ENCODE peak calls at places on chromosomes 1 and 21, in ten cellular contexts. One of them, this sample, is unnamed.

GRCh38 chr21:34822957-34823356 is 154.2 kb downstream of the CLIC6 start:
- DNase-seq in lower lobe of right lung: no peak
- DNase-seq in upper lobe of right lung: no peak
- DNase-seq in osteocyte: no peak
- DNase-seq in NCI-H1105 treated with DMSO at 0.1 percent for 48 hours: no peak
- DNase-seq in natural killer cell: no peak
- DNase-seq in EH: peak; percentile 52
- DNase-seq in activated B cell treated with CpG ODN at 0.5 μM for 24 hours: no peak
- DNase-seq in NCI-H82: no peak
- DNase-seq in NCI-H146: no peak
- DNase-seq in this sample: no peak

GRCh38 chr1:32828341-32828740 is 10.9 kb downstream of the S100PBP start:
- DNase-seq in osteocyte: no peak
- DNase-seq in EH: peak; percentile 20
- DNase-seq in natural killer cell: no peak
- DNase-seq in NCI-H146: no peak
- DNase-seq in activated B cell treated with CpG ODN at 0.5 μM for 24 hours: no peak
- DNase-seq in lower lobe of right lung: no peak
- DNase-seq in NCI-H82: peak; percentile 32
- DNase-seq in NCI-H1105 treated with DMSO at 0.1 percent for 48 hours: no peak
- DNase-seq in upper lobe of right lung: no peak
- DNase-seq in this sample: no peak

GRCh38 chr1:2984399-2985061 is 36.7 kb upstream of the ACTRT2 start:
- DNase-seq in NCI-H82: no peak
- DNase-seq in lower lobe of right lung: no peak
- DNase-seq in EH: no peak
- DNase-seq in natural killer cell: peak; percentile 7
- DNase-seq in osteocyte: no peak
- DNase-seq in upper lobe of right lung: peak; percentile 53
- DNase-seq in NCI-H146: no peak
- DNase-seq in activated B cell treated with CpG ODN at 0.5 μM for 24 hours: peak; percentile 5
- DNase-seq in NCI-H1105 treated with DMSO at 0.1 percent for 48 hours: no peak
- DNase-seq in this sample: no peak

GRCh38 chr1:14787604-14788003 is 189.1 kb downstream of the KAZN start:
- DNase-seq in lower lobe of right lung: no peak
- DNase-seq in upper lobe of right lung: no peak
- DNase-seq in natural killer cell: no peak
- DNase-seq in NCI-H1105 treated with DMSO at 0.1 percent for 48 hours: no peak
- DNase-seq in osteocyte: no peak
- DNase-seq in NCI-H82: no peak
- DNase-seq in EH: no peak
- DNase-seq in activated B cell treated with CpG ODN at 0.5 μM for 24 hours: no peak
- DNase-seq in NCI-H146: no peak
- DNase-seq in this sample: no peak

GRCh38 chr1:177065430-177065829 is 99.1 kb downstream of the ASTN1 start:
- DNase-seq in activated B cell treated with CpG ODN at 0.5 μM for 24 hours: no peak
- DNase-seq in NCI-H1105 treated with DMSO at 0.1 percent for 48 hours: no peak
- DNase-seq in NCI-H146: peak; percentile 40
- DNase-seq in NCI-H82: no peak
- DNase-seq in upper lobe of right lung: no peak
- DNase-seq in osteocyte: peak; percentile 32
- DNase-seq in natural killer cell: no peak
- DNase-seq in EH: no peak
- DNase-seq in lower lobe of right lung: no peak
- DNase-seq in this sample: no peak

GRCh38 chr1:156054500-156055342 is at the start of gene LAMTOR2:
- DNase-seq in NCI-H146: peak; percentile 98
- DNase-seq in upper lobe of right lung: peak; percentile 98
- DNase-seq in natural killer cell: peak; percentile 93
- DNase-seq in lower lobe of right lung: peak; percentile 98
- DNase-seq in NCI-H1105 treated with DMSO at 0.1 percent for 48 hours: peak; percentile 97
- DNase-seq in osteocyte: peak; percentile 98
- DNase-seq in activated B cell treated with CpG ODN at 0.5 μM for 24 hours: peak; percentile 94
- DNase-seq in NCI-H82: peak; percentile 100
- DNase-seq in EH: peak; percentile 97
- DNase-seq in this sample: peak; percentile 99

GRCh38 chr1:232743999-232744398 is 61.2 kb upstream of the MAP10 start:
- DNase-seq in activated B cell treated with CpG ODN at 0.5 μM for 24 hours: no peak
- DNase-seq in natural killer cell: no peak
- DNase-seq in NCI-H82: no peak
- DNase-seq in EH: no peak
- DNase-seq in NCI-H1105 treated with DMSO at 0.1 percent for 48 hours: no peak
- DNase-seq in NCI-H146: no peak
- DNase-seq in osteocyte: no peak
- DNase-seq in upper lobe of right lung: no peak
- DNase-seq in lower lobe of right lung: no peak
- DNase-seq in this sample: no peak

GRCh38 chr1:43858324-43858723 is 75.3 kb upstream of the ARTN start:
- DNase-seq in NCI-H82: peak; percentile 19
- DNase-seq in natural killer cell: no peak
- DNase-seq in lower lobe of right lung: peak; percentile 61
- DNase-seq in NCI-H146: no peak
- DNase-seq in activated B cell treated with CpG ODN at 0.5 μM for 24 hours: no peak
- DNase-seq in osteocyte: peak; percentile 92
- DNase-seq in NCI-H1105 treated with DMSO at 0.1 percent for 48 hours: no peak
- DNase-seq in upper lobe of right lung: peak; percentile 77
- DNase-seq in EH: peak; percentile 99
- DNase-seq in this sample: no peak

GRCh38 chr1:41728403-41729202 is 190.1 kb downstream of the HIVEP3 start:
- DNase-seq in natural killer cell: peak; percentile 77
- DNase-seq in NCI-H146: no peak
- DNase-seq in upper lobe of right lung: peak; percentile 73
- DNase-seq in NCI-H82: peak; percentile 81
- DNase-seq in osteocyte: no peak
- DNase-seq in lower lobe of right lung: no peak
- DNase-seq in EH: no peak
- DNase-seq in activated B cell treated with CpG ODN at 0.5 μM for 24 hours: peak; percentile 72
- DNase-seq in NCI-H1105 treated with DMSO at 0.1 percent for 48 hours: no peak
- DNase-seq in this sample: no peak

GRCh38 chr1:177270863-177271262 is 100.1 kb downstream of the BRINP2 start:
- DNase-seq in osteocyte: no peak
- DNase-seq in activated B cell treated with CpG ODN at 0.5 μM for 24 hours: no peak
- DNase-seq in lower lobe of right lung: no peak
- DNase-seq in natural killer cell: no peak
- DNase-seq in upper lobe of right lung: no peak
- DNase-seq in EH: no peak
- DNase-seq in NCI-H82: no peak
- DNase-seq in NCI-H146: no peak
- DNase-seq in NCI-H1105 treated with DMSO at 0.1 percent for 48 hours: no peak
- DNase-seq in this sample: no peak

GRCh38 chr1:169924063-169924462 is 30.4 kb upstream of the SCYL3 start:
- DNase-seq in osteocyte: no peak
- DNase-seq in NCI-H1105 treated with DMSO at 0.1 percent for 48 hours: no peak
- DNase-seq in activated B cell treated with CpG ODN at 0.5 μM for 24 hours: no peak
- DNase-seq in NCI-H82: no peak
- DNase-seq in NCI-H146: no peak
- DNase-seq in EH: no peak
- DNase-seq in natural killer cell: no peak
- DNase-seq in upper lobe of right lung: no peak
- DNase-seq in lower lobe of right lung: no peak
- DNase-seq in this sample: no peak

GRCh38 chr21:39016740-39017315 is 166.4 kb downstream of the PSMG1 start:
- DNase-seq in NCI-H82: no peak
- DNase-seq in lower lobe of right lung: peak; percentile 72
- DNase-seq in osteocyte: no peak
- DNase-seq in upper lobe of right lung: no peak
- DNase-seq in natural killer cell: no peak
- DNase-seq in NCI-H146: no peak
- DNase-seq in activated B cell treated with CpG ODN at 0.5 μM for 24 hours: no peak
- DNase-seq in NCI-H1105 treated with DMSO at 0.1 percent for 48 hours: no peak
- DNase-seq in EH: peak; percentile 69
- DNase-seq in this sample: no peak

GRCh38 chr21:33266050-33266783 is at the start of gene IL10RB:
- DNase-seq in EH: peak; percentile 67
- DNase-seq in NCI-H82: peak; percentile 92
- DNase-seq in NCI-H146: peak; percentile 63
- DNase-seq in activated B cell treated with CpG ODN at 0.5 μM for 24 hours: peak; percentile 71
- DNase-seq in upper lobe of right lung: peak; percentile 91
- DNase-seq in osteocyte: peak; percentile 87
- DNase-seq in natural killer cell: peak; percentile 59
- DNase-seq in NCI-H1105 treated with DMSO at 0.1 percent for 48 hours: peak; percentile 70
- DNase-seq in lower lobe of right lung: peak; percentile 84
- DNase-seq in this sample: peak; percentile 58

GRCh38 chr1:177274687-177275211 is 104.0 kb downstream of the BRINP2 start:
- DNase-seq in natural killer cell: no peak
- DNase-seq in osteocyte: no peak
- DNase-seq in lower lobe of right lung: no peak
- DNase-seq in activated B cell treated with CpG ODN at 0.5 μM for 24 hours: no peak
- DNase-seq in NCI-H1105 treated with DMSO at 0.1 percent for 48 hours: peak; percentile 56
- DNase-seq in upper lobe of right lung: peak; percentile 52
- DNase-seq in NCI-H82: no peak
- DNase-seq in EH: peak; percentile 84
- DNase-seq in NCI-H146: no peak
- DNase-seq in this sample: peak; percentile 43

GRCh38 chr1:204885790-204886189 is 15.1 kb downstream of the NFASC start:
- DNase-seq in NCI-H146: no peak
- DNase-seq in lower lobe of right lung: no peak
- DNase-seq in upper lobe of right lung: no peak
- DNase-seq in EH: peak; percentile 76
- DNase-seq in activated B cell treated with CpG ODN at 0.5 μM for 24 hours: no peak
- DNase-seq in osteocyte: no peak
- DNase-seq in NCI-H82: no peak
- DNase-seq in natural killer cell: no peak
- DNase-seq in NCI-H1105 treated with DMSO at 0.1 percent for 48 hours: no peak
- DNase-seq in this sample: no peak

GRCh38 chr1:161008857-161009554 is 11.9 kb downstream of the F11R start:
- DNase-seq in NCI-H146: no peak
- DNase-seq in EH: peak; percentile 56
- DNase-seq in upper lobe of right lung: no peak
- DNase-seq in NCI-H82: peak; percentile 33
- DNase-seq in activated B cell treated with CpG ODN at 0.5 μM for 24 hours: no peak
- DNase-seq in NCI-H1105 treated with DMSO at 0.1 percent for 48 hours: no peak
- DNase-seq in lower lobe of right lung: no peak
- DNase-seq in natural killer cell: no peak
- DNase-seq in osteocyte: no peak
- DNase-seq in this sample: no peak

GRCh38 chr1:223761416-223761815 is 49.1 kb downstream of the CAPN2 start:
- DNase-seq in osteocyte: no peak
- DNase-seq in activated B cell treated with CpG ODN at 0.5 μM for 24 hours: no peak
- DNase-seq in NCI-H146: no peak
- DNase-seq in EH: no peak
- DNase-seq in NCI-H1105 treated with DMSO at 0.1 percent for 48 hours: no peak
- DNase-seq in upper lobe of right lung: no peak
- DNase-seq in natural killer cell: no peak
- DNase-seq in NCI-H82: no peak
- DNase-seq in lower lobe of right lung: no peak
- DNase-seq in this sample: no peak

GRCh38 chr1:210232524-210233215 is at the start of gene SERTAD4:
- DNase-seq in osteocyte: peak; percentile 89
- DNase-seq in NCI-H1105 treated with DMSO at 0.1 percent for 48 hours: peak; percentile 75
- DNase-seq in activated B cell treated with CpG ODN at 0.5 μM for 24 hours: no peak
- DNase-seq in natural killer cell: no peak
- DNase-seq in EH: peak; percentile 58
- DNase-seq in lower lobe of right lung: peak; percentile 55
- DNase-seq in upper lobe of right lung: peak; percentile 68
- DNase-seq in NCI-H82: peak; percentile 89
- DNase-seq in NCI-H146: peak; percentile 73
- DNase-seq in this sample: peak; percentile 70

GRCh38 chr1:113928129-113928949 is 785 bp upstream of the HIPK1 start:
- DNase-seq in osteocyte: no peak
- DNase-seq in natural killer cell: no peak
- DNase-seq in NCI-H82: no peak
- DNase-seq in activated B cell treated with CpG ODN at 0.5 μM for 24 hours: no peak
- DNase-seq in lower lobe of right lung: no peak
- DNase-seq in NCI-H146: no peak
- DNase-seq in EH: peak; percentile 40
- DNase-seq in upper lobe of right lung: no peak
- DNase-seq in NCI-H1105 treated with DMSO at 0.1 percent for 48 hours: no peak
- DNase-seq in this sample: no peak

GRCh38 chr1:78658901-78659300 is 9.3 kb downstream of the IFI44 start:
- DNase-seq in upper lobe of right lung: no peak
- DNase-seq in NCI-H82: no peak
- DNase-seq in EH: no peak
- DNase-seq in activated B cell treated with CpG ODN at 0.5 μM for 24 hours: no peak
- DNase-seq in lower lobe of right lung: no peak
- DNase-seq in osteocyte: no peak
- DNase-seq in natural killer cell: no peak
- DNase-seq in NCI-H146: no peak
- DNase-seq in NCI-H1105 treated with DMSO at 0.1 percent for 48 hours: no peak
- DNase-seq in this sample: no peak

GRCh38 chr1:17877896-17878295 is 122.8 kb downstream of the ACTL8 start:
- DNase-seq in NCI-H146: no peak
- DNase-seq in activated B cell treated with CpG ODN at 0.5 μM for 24 hours: no peak
- DNase-seq in lower lobe of right lung: no peak
- DNase-seq in osteocyte: no peak
- DNase-seq in natural killer cell: no peak
- DNase-seq in NCI-H82: no peak
- DNase-seq in NCI-H1105 treated with DMSO at 0.1 percent for 48 hours: no peak
- DNase-seq in upper lobe of right lung: peak; percentile 3
- DNase-seq in EH: peak; percentile 68
- DNase-seq in this sample: no peak

GRCh38 chr1:34361781-34362357 is 185.2 kb downstream of the C1orf94 start:
- DNase-seq in lower lobe of right lung: no peak
- DNase-seq in NCI-H146: no peak
- DNase-seq in NCI-H1105 treated with DMSO at 0.1 percent for 48 hours: no peak
- DNase-seq in NCI-H82: no peak
- DNase-seq in osteocyte: peak; percentile 30
- DNase-seq in upper lobe of right lung: no peak
- DNase-seq in natural killer cell: no peak
- DNase-seq in activated B cell treated with CpG ODN at 0.5 μM for 24 hours: no peak
- DNase-seq in EH: no peak
- DNase-seq in this sample: no peak

GRCh38 chr1:71033136-71033535 is 14.5 kb downstream of the PTGER3 start:
- DNase-seq in lower lobe of right lung: no peak
- DNase-seq in NCI-H1105 treated with DMSO at 0.1 percent for 48 hours: no peak
- DNase-seq in upper lobe of right lung: no peak
- DNase-seq in NCI-H82: no peak
- DNase-seq in osteocyte: no peak
- DNase-seq in EH: no peak
- DNase-seq in activated B cell treated with CpG ODN at 0.5 μM for 24 hours: no peak
- DNase-seq in natural killer cell: no peak
- DNase-seq in NCI-H146: no peak
- DNase-seq in this sample: no peak

GRCh38 chr1:224623310-224623714 is 7.2 kb downstream of the CNIH3 start:
- DNase-seq in osteocyte: no peak
- DNase-seq in lower lobe of right lung: no peak
- DNase-seq in upper lobe of right lung: no peak
- DNase-seq in EH: peak; percentile 80
- DNase-seq in activated B cell treated with CpG ODN at 0.5 μM for 24 hours: no peak
- DNase-seq in NCI-H146: no peak
- DNase-seq in natural killer cell: no peak
- DNase-seq in NCI-H82: no peak
- DNase-seq in NCI-H1105 treated with DMSO at 0.1 percent for 48 hours: no peak
- DNase-seq in this sample: no peak

GRCh38 chr1:162193201-162193600 is 123.7 kb downstream of the NOS1AP start:
- DNase-seq in natural killer cell: no peak
- DNase-seq in activated B cell treated with CpG ODN at 0.5 μM for 24 hours: no peak
- DNase-seq in NCI-H82: peak; percentile 92
- DNase-seq in NCI-H146: no peak
- DNase-seq in EH: no peak
- DNase-seq in NCI-H1105 treated with DMSO at 0.1 percent for 48 hours: no peak
- DNase-seq in lower lobe of right lung: no peak
- DNase-seq in upper lobe of right lung: no peak
- DNase-seq in osteocyte: no peak
- DNase-seq in this sample: no peak

GRCh38 chr1:185397183-185397582 is 80.1 kb upstream of the IVNS1ABP start:
- DNase-seq in EH: no peak
- DNase-seq in NCI-H1105 treated with DMSO at 0.1 percent for 48 hours: no peak
- DNase-seq in upper lobe of right lung: no peak
- DNase-seq in lower lobe of right lung: no peak
- DNase-seq in NCI-H146: no peak
- DNase-seq in natural killer cell: no peak
- DNase-seq in activated B cell treated with CpG ODN at 0.5 μM for 24 hours: no peak
- DNase-seq in osteocyte: no peak
- DNase-seq in NCI-H82: no peak
- DNase-seq in this sample: no peak

GRCh38 chr1:8473121-8473891 is 155.4 kb downstream of the SLC45A1 start:
- DNase-seq in natural killer cell: peak; percentile 21
- DNase-seq in EH: no peak
- DNase-seq in NCI-H1105 treated with DMSO at 0.1 percent for 48 hours: no peak
- DNase-seq in activated B cell treated with CpG ODN at 0.5 μM for 24 hours: no peak
- DNase-seq in upper lobe of right lung: no peak
- DNase-seq in NCI-H82: no peak
- DNase-seq in lower lobe of right lung: no peak
- DNase-seq in NCI-H146: no peak
- DNase-seq in osteocyte: peak; percentile 13
- DNase-seq in this sample: no peak

GRCh38 chr21:26572668-26573381 is at the start of gene CYYR1:
- DNase-seq in natural killer cell: no peak
- DNase-seq in NCI-H1105 treated with DMSO at 0.1 percent for 48 hours: no peak
- DNase-seq in lower lobe of right lung: peak; percentile 48
- DNase-seq in osteocyte: peak; percentile 85
- DNase-seq in NCI-H82: no peak
- DNase-seq in upper lobe of right lung: peak; percentile 62
- DNase-seq in EH: peak; percentile 1
- DNase-seq in activated B cell treated with CpG ODN at 0.5 μM for 24 hours: no peak
- DNase-seq in NCI-H146: no peak
- DNase-seq in this sample: peak; percentile 48

This sample was measured in NCI-H1092.